ENCODE peak calls at places on chromosomes 12 and 14, in seven cellular contexts. E is heart left ventricle, Q is cardiac muscle cell, J is SK-N-SH, T is thoracic aorta, F is GM23338, M is esophagus squamous epithelium. Y is an unnamed sample. For H3K27me3, the result is how much of the 10 kb centered on the place peaks cover.

GRCh38 chr14:95394981-95395737 is 75.5 kb upstream of the CLMN start:
- DNase-seq in T (no peak), E (no peak), Q (no peak), J (no peak), M (no peak), F (no peak), Y (no peak)

GRCh38 chr12:129276408-129277042 is 423.2 kb downstream of the GLT1D1 start:
- DNase-seq in J (no peak), Q (no peak), M (no peak), E (no peak), F (no peak), T (no peak), Y (no peak)

GRCh38 chr12:123164222-123164621 is 13.3 kb upstream of the PITPNM2 start:
- DNase-seq in F (no peak), J (no peak), E (no peak), M (no peak), Q (no peak), T (no peak), Y (no peak)

GRCh38 chr12:106106892-106107291 is 31.9 kb downstream of the NUAK1 start:
- DNase-seq in F (peak), M (no peak), Q (peak), E (no peak), J (no peak), T (no peak), Y (no peak)

GRCh38 chr12:109779382-109779781 is 53.8 kb downstream of the TRPV4 start:
- DNase-seq in M (no peak), E (no peak), Q (no peak), T (no peak), F (no peak), J (no peak), Y (no peak)

GRCh38 chr14:64444984-64445845 is 20.1 kb upstream of the AKAP5 start:
- DNase-seq in Q (peak), T (no peak), M (no peak), F (no peak), J (peak), E (no peak), Y (peak)

GRCh38 chr12:69676257-69677012 is 22.7 kb downstream of the BEST3 start:
- DNase-seq in F (peak), J (no peak), E (no peak), Q (no peak), M (no peak), T (no peak), Y (no peak)

GRCh38 chr14:91466192-91466591 is 43.9 kb downstream of the PPP4R3A start:
- DNase-seq in T (no peak), J (no peak), M (no peak), E (no peak), F (no peak), Q (no peak), Y (no peak)

GRCh38 chr14:91374897-91375747 is 42.5 kb downstream of the CCDC88C start:
- DNase-seq in Q (no peak), F (peak), T (no peak), J (no peak), M (no peak), E (peak), Y (no peak)

GRCh38 chr14:51014086-51014485 is 69.8 kb upstream of the PYGL start:
- DNase-seq in Q (peak), J (no peak), E (no peak), T (no peak), M (no peak), F (no peak), Y (no peak)

GRCh38 chr14:71651228-71651627 is 281.0 kb upstream of the RGS6 start:
- DNase-seq in E (no peak), F (no peak), T (peak), Q (peak), M (no peak), J (no peak), Y (no peak)

GRCh38 chr14:79704406-79704805 is 506.9 kb downstream of the DIO2 start:
- DNase-seq in J (no peak), E (no peak), M (no peak), T (no peak), Q (no peak), F (no peak), Y (no peak)

GRCh38 chr14:53668861-53669260 is 287.8 kb downstream of the BMP4 start:
- DNase-seq in E (no peak), Q (peak), F (no peak), T (no peak), J (no peak), M (no peak), Y (no peak)

GRCh38 chr14:89750909-89751502 is 203.5 kb downstream of the EFCAB11 start:
- DNase-seq in M (no peak), T (no peak), F (no peak), E (no peak), Q (no peak), J (no peak), Y (no peak)

GRCh38 chr14:89753828-89754439 is 200.6 kb downstream of the EFCAB11 start:
- DNase-seq in E (no peak), T (no peak), J (no peak), F (no peak), M (no peak), Q (no peak), Y (no peak)

GRCh38 chr14:89757313-89757939 is 197.1 kb downstream of the EFCAB11 start:
- DNase-seq in Q (no peak), F (no peak), M (no peak), E (no peak), J (no peak), T (no peak), Y (no peak)

GRCh38 chr14:89750206-89750867 is 204.2 kb downstream of the EFCAB11 start:
- DNase-seq in F (no peak), Q (peak), J (no peak), T (no peak), M (no peak), E (no peak), Y (no peak)

GRCh38 chr14:89755816-89756215 is 198.7 kb downstream of the EFCAB11 start:
- DNase-seq in E (peak), M (no peak), Q (no peak), T (no peak), J (no peak), F (no peak), Y (no peak)
- H3K27me3 ChIP-seq in E (under half), M (under half), Q (under half), T (under half), J (under half), F (under half), Y (under half)

DNA sequence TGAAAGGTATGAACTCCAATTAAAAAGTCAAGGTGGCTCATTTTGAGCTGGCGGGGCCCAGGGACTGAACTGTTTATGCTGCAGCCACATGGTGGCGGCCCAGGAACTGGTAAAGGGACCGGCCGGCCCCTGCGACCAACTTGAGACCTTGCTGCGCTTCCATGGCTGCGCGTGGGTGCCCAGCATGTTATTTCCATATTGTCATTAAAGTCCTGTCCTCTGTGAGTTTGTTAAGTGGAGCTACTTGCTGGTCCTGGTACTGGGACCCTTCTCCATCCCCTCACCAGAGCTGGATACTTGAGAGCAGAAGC is 62.3 kb downstream of the BEGAIN start:
- DNase-seq in J (no peak), T (no peak), Q (no peak), F (peak), E (no peak), M (no peak), Y (no peak)
- TF ChIP-seq CTCF in J (no peak), T (no peak), Q (no peak), F (peak), E (peak), M (no peak), Y (no peak)

DNA sequence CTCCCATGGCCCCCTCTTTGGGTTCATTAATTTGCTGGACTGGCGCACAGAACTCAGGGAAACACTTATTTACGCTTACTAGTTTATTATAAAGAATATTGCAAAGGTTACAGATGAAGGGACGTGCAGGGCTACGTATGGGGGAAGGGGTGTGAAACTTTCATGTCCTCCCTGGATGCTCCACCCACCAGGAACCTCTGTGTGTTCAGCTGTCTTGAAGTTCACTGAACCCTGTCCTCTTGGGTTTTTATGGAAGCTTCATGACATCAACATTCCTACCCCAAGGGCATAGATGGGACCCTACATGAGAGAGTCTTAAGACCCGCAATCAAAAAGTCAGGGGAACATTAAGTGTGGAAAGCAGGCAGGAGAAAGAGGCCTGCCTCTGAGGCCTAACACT is 58.1 kb downstream of the ADIPOR2 start:
- DNase-seq in J (no peak), M (no peak), F (no peak), T (no peak), Q (no peak), E (no peak), Y (no peak)
- H3K4me3 ChIP-seq in J (no peak), M (no peak), F (no peak), T (no peak), Q (no peak), E (no peak), Y (no peak)

DNA sequence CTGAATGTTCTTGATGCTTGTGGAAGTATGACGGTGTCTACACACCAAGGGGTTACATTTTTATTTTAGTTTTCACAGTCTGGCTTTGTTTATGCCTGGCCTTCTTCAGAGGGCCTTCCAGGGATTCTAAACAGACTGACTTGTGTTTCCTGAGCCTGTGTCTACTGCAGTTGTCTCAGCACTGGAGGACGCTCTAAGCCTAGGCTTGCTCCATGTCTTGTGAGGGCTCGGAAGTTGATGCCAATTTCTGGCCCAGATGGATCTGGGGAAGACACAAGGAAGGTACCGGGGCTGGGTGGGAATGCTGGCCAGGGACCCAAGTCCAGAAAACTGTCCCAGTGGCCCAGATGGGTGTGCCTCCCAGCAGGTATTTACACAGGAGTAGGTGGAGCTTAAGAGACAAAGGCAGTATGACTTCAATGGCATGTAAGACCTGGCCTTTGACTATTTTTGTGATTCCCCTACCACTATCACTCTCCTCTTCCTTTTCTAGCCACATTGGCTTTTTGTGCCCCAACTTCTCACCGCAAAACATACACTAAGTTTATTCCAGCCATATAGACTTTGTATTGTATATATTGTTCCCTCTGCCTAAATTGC is 56.9 kb downstream of the GPR137C start:
- DNase-seq in J (no peak), E (no peak), F (peak), T (no peak), M (no peak), Q (no peak), Y (no peak)
- H3K27me3 ChIP-seq in J (under half), E (under half), F (under half), T (under half), M (under half), Q (under half), Y (under half)